ENCODE peak calls at places on chromosomes 5 and 9, in six cellular contexts. Q, V, L, W, D and A are unnamed samples.

GRCh38 chr9:113734826-113735225 is 141.3 kb upstream of the ZNF618 start:
- DNase-seq in Q (no peak), V (no peak), L (peak; percentile 52), W (no peak), D (no peak), A (no peak)

GRCh38 chr5:21154526-21154925 is 1166.5 kb upstream of the CDH18 start:
- DNase-seq in Q (peak; percentile 8), V (no peak), L (peak; percentile 42), W (no peak), D (no peak), A (no peak)

GRCh38 chr5:140600096-140600495 is 32.9 kb downstream of the CD14 start:
- DNase-seq in Q (no peak), V (no peak), L (no peak), W (no peak), D (no peak), A (no peak)

GRCh38 chr9:89873801-89874200 is 269.0 kb downstream of the GADD45G start:
- DNase-seq in Q (no peak), V (no peak), L (no peak), W (no peak), D (no peak), A (no peak)

GRCh38 chr9:88258587-88258986 is 120.3 kb upstream of the SPATA31C2 start:
- DNase-seq in Q (no peak), V (no peak), L (peak; percentile 79), W (no peak), D (peak; percentile 45), A (no peak)

GRCh38 chr5:175689147-175689991 is 31.5 kb downstream of the HRH2 start:
- DNase-seq in Q (peak; percentile 13), V (no peak), L (no peak), W (no peak), D (no peak), A (no peak)

GRCh38 chr5:175021886-175022285 is 297.5 kb downstream of the MSX2 start:
- DNase-seq in Q (no peak), V (no peak), L (no peak), W (no peak), D (no peak), A (no peak)

GRCh38 chr9:133813749-133814585 is 75.8 kb upstream of the SARDH start:
- DNase-seq in Q (no peak), V (no peak), L (no peak), W (no peak), D (no peak), A (no peak)

GRCh38 chr9:76115396-76115795 is 224.9 kb downstream of the PCSK5 start:
- DNase-seq in Q (no peak), V (no peak), L (no peak), W (no peak), D (no peak), A (no peak)

GRCh38 chr9:122265265-122265900 is 701 bp downstream of the MRRF start:
- DNase-seq in Q (no peak), V (peak; percentile 14), L (peak; percentile 57), W (peak; percentile 77), D (no peak), A (peak; percentile 23)

GRCh38 chr5:112210430-112211005 is 208.6 kb downstream of the EPB41L4A start:
- DNase-seq in Q (no peak), V (peak; percentile 7), L (peak; percentile 49), W (peak; percentile 22), D (peak; percentile 28), A (peak; percentile 5)

GRCh38 chr9:6870149-6870548 is 112.4 kb downstream of the KDM4C start:
- DNase-seq in Q (no peak), V (no peak), L (no peak), W (no peak), D (no peak), A (no peak)

GRCh38 chr5:180104131-180104530 is 32.6 kb upstream of the RNF130 start:
- DNase-seq in Q (no peak), V (no peak), L (no peak), W (no peak), D (no peak), A (no peak)

GRCh38 chr5:91225848-91226686 is 157.1 kb downstream of the ARRDC3 start:
- DNase-seq in Q (no peak), V (no peak), L (peak; percentile 66), W (peak; percentile 67), D (peak; percentile 65), A (no peak)

GRCh38 chr5:28788954-28789353 is 1750.6 kb upstream of the CDH9 start:
- DNase-seq in Q (no peak), V (peak; percentile 28), L (no peak), W (no peak), D (no peak), A (no peak)

GRCh38 chr5:36111238-36111637 is 40.4 kb downstream of the LMBRD2 start:
- DNase-seq in Q (no peak), V (no peak), L (no peak), W (no peak), D (no peak), A (no peak)

GRCh38 chr9:36450110-36450732 is 50.2 kb upstream of the RNF38 start:
- DNase-seq in Q (no peak), V (peak; percentile 8), L (peak; percentile 51), W (peak; percentile 61), D (peak; percentile 33), A (no peak)

GRCh38 chr5:123119334-123119986 is 30.4 kb downstream of the PRDM6 start:
- DNase-seq in Q (no peak), V (no peak), L (peak; percentile 9), W (peak; percentile 4), D (peak; percentile 73), A (no peak)

GRCh38 chr5:9869616-9870288 is 239.6 kb upstream of the TAS2R1 start:
- DNase-seq in Q (peak; percentile 89), V (no peak), L (peak; percentile 81), W (no peak), D (no peak), A (no peak)

GRCh38 chr9:94084314-94084713 is at the start of gene PTPDC1:
- DNase-seq in Q (no peak), V (no peak), L (peak; percentile 50), W (no peak), D (peak; percentile 76), A (peak; percentile 48)

GRCh38 chr5:9716838-9717281 is 86.7 kb upstream of the TAS2R1 start:
- DNase-seq in Q (peak; percentile 96), V (no peak), L (peak; percentile 1), W (peak; percentile 3), D (no peak), A (no peak)

GRCh38 chr5:132268698-132269551 is 11.4 kb downstream of the PDLIM4 start:
- DNase-seq in Q (no peak), V (no peak), L (peak; percentile 96), W (no peak), D (no peak), A (no peak)

GRCh38 chr5:127031147-127031862 is 947 bp upstream of the MARCHF3 start:
- DNase-seq in Q (no peak), V (no peak), L (no peak), W (peak; percentile 29), D (peak; percentile 38), A (no peak)

GRCh38 chr5:135626636-135627035 is 47.8 kb upstream of the CXCL14 start:
- DNase-seq in Q (no peak), V (no peak), L (no peak), W (no peak), D (no peak), A (no peak)

GRCh38 chr5:150286820-150287219 is 2.8 kb downstream of the CAMK2A start:
- DNase-seq in Q (no peak), V (no peak), L (peak; percentile 23), W (peak; percentile 14), D (peak; percentile 81), A (no peak)

GRCh38 chr5:8184455-8185063 is 315.6 kb downstream of the MTRR start:
- DNase-seq in Q (no peak), V (no peak), L (peak; percentile 42), W (peak; percentile 50), D (peak; percentile 66), A (no peak)

GRCh38 chr9:21611896-21612295 is 129.8 kb upstream of the IFNE start:
- DNase-seq in Q (peak; percentile 77), V (no peak), L (peak; percentile 58), W (no peak), D (no peak), A (no peak)

GRCh38 chr9:70574222-70574837 is 159.9 kb upstream of the KLF9 start:
- DNase-seq in Q (no peak), V (peak; percentile 62), L (no peak), W (no peak), D (peak; percentile 22), A (no peak)

GRCh38 chr5:158513490-158514301 is 586.0 kb downstream of the EBF1 start:
- DNase-seq in Q (no peak), V (no peak), L (peak; percentile 19), W (peak; percentile 64), D (no peak), A (no peak)

GRCh38 chr9:88076286-88077070 is 61.8 kb downstream of the SPATA31C2 start:
- DNase-seq in Q (peak; percentile 62), V (peak; percentile 63), L (peak; percentile 96), W (no peak), D (peak; percentile 84), A (peak; percentile 50)

GRCh38 chr5:65359981-65360380 is 121.7 kb downstream of the ADAMTS6 start:
- DNase-seq in Q (no peak), V (no peak), L (no peak), W (no peak), D (no peak), A (no peak)

GRCh38 chr5:145811834-145812625 is 23.1 kb downstream of the PRELID2 start:
- DNase-seq in Q (no peak), V (peak; percentile 61), L (peak; percentile 46), W (no peak), D (peak; percentile 38), A (peak; percentile 32)

GRCh38 chr5:40619406-40619805 is 60.3 kb upstream of the PTGER4 start:
- DNase-seq in Q (no peak), V (no peak), L (peak; percentile 44), W (no peak), D (no peak), A (no peak)

GRCh38 chr5:72185717-72186388 is 78.6 kb downstream of the MAP1B start:
- DNase-seq in Q (no peak), V (no peak), L (no peak), W (no peak), D (no peak), A (peak; percentile 67)

GRCh38 chr9:125343518-125344284 is 82.1 kb downstream of the GAPVD1 start:
- DNase-seq in Q (no peak), V (peak; percentile 80), L (peak; percentile 65), W (no peak), D (peak; percentile 71), A (peak; percentile 81)

GRCh38 chr5:113514263-113514590 is 733 bp downstream of the YTHDC2 start:
- DNase-seq in Q (no peak), V (no peak), L (no peak), W (peak; percentile 31), D (no peak), A (no peak)